ENCODE peak calls at places on chromosomes 12 and 14, in ten cellular contexts. X is WTC11, B is endothelial cell of umbilical vein, U is A549, S is choroid plexus epithelial cell, R is nephron progenitor cell, Y is AG09309, L is IMR-90, K is mesothelial cell of epicardium, M is endothelial cell. V is an unnamed sample.

GRCh38 chr14:101584049-101584859 is 23.0 kb downstream of the DIO3 start:
- DNase-seq in X (no peak), B (no peak), U (no peak), S (peak), R (no peak), Y (peak), L (no peak), K (no peak), M (no peak), V (no peak)

GRCh38 chr14:22420598-22421186 is 168.3 kb downstream of the DAD1 start:
- DNase-seq in X (no peak), B (no peak), U (no peak), S (peak), R (no peak), Y (no peak), L (no peak), K (no peak), M (no peak), V (no peak)

GRCh38 chr14:20376071-20376588 is 32.7 kb downstream of the PARP2 start:
- DNase-seq in X (no peak), B (no peak), U (no peak), S (no peak), R (no peak), Y (no peak), L (no peak), K (no peak), M (no peak), V (no peak)

GRCh38 chr14:25094171-25094907 is 44.4 kb upstream of the STXBP6 start:
- DNase-seq in X (no peak), B (no peak), U (no peak), S (no peak), R (no peak), Y (no peak), L (peak), K (no peak), M (no peak), V (no peak)

GRCh38 chr14:94748667-94749347 is 21.1 kb downstream of the GSC start:
- DNase-seq in X (peak), B (no peak), U (peak), S (peak), R (peak), Y (no peak), L (no peak), K (no peak), M (peak), V (peak)

GRCh38 chr12:102542816-102543448 is 62.6 kb upstream of the IGF1 start:
- DNase-seq in X (no peak), B (no peak), U (no peak), S (no peak), R (no peak), Y (no peak), L (peak), K (no peak), M (no peak), V (no peak)

GRCh38 chr14:79178719-79179118 is 1008.5 kb downstream of the NRXN3 start:
- DNase-seq in X (no peak), B (no peak), U (no peak), S (no peak), R (no peak), Y (no peak), L (no peak), K (no peak), M (no peak), V (no peak)

GRCh38 chr12:116002890-116003536 is 274.5 kb downstream of the MED13L start:
- DNase-seq in X (no peak), B (no peak), U (peak), S (peak), R (no peak), Y (no peak), L (peak), K (no peak), M (no peak), V (no peak)

DNA sequence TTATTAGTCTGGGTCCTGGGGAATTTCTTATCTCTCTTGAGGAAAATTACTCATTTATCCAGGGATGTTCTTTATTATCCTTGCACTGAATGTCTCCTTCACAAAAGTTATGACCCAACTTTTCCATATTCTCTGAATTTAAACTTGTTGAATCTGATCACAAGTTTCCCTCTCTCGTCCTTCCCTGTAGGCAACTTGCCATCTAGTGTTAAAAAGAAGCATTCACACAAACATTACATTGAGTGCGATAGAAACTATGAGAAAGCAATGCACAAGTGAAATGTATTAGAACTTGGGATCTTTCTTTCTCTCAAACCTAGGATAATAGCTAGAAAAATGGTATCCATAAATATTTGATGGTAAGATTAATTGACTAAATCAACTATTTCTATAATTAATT is 608.4 kb downstream of the FSCB start:
- DNase-seq in X (no peak), B (no peak), U (peak), S (no peak), R (no peak), Y (no peak), L (no peak), K (no peak), M (no peak), V (no peak)
- TF ChIP-seq CTCF in X (no peak), B (no peak), U (no peak), S (no peak), R (no peak), Y (no peak), L (no peak), K (no peak), M (no peak), V (peak)

DNA sequence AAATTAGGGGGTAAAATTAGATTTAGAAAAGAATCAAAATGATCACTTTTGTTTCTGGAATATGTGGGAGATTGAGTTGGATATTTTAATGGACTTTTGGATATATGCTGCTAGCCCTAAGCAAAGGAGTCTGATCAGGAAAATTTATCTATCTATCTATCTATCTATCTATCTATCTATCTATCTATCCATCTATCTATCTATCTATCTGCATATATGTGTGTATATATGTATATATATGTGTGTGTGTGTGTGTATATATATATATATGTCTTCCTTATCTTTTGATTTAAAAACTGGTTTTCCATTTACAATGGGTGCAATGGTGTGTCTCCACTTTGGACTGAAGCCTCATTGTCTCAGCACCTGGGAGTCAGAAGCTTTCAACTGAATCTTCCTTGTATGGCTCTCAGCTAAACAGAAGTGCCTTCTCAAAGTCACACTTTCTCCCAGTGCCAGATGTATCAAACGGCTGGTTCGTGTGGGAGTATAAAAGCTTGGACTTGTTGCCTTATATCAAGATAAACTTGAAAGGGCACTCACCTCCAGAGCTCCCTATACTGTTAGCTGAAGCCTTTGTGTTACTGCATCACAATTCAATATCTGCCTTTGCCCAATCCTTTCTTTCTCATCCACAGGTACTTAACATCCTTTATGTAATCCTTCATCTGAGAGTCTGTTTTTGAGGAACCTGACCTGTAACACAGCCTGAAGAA is 31.6 kb upstream of the CD69 start:
- DNase-seq in X (no peak), B (no peak), U (no peak), S (no peak), R (no peak), Y (no peak), L (no peak), K (no peak), M (no peak), V (no peak)
- TF ChIP-seq CTCF in X (no peak), B (no peak), U (no peak), S (no peak), R (no peak), Y (no peak), L (no peak), K (no peak), M (no peak), V (no peak)

DNA sequence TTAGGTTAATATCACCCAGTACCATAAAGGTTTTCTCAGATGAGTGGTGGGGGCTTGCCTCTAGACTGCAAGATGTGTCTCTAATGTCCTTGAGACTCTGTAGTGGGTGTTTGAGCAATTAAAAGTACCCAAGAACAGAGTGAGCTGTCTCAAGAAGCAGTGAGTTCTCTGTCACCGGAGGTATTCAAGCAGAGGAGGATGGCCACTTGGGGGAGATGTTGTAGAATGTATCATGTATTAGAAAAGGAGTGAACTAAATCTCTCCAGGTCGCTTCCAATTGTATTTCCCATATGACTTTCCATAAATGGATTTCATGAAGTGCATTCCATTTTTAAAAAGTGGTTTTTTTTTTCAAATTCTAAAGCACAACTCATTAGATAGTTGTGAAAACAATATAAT is 35.0 kb downstream of the SLC17A8 start:
- DNase-seq in X (no peak), B (no peak), U (peak), S (peak), R (no peak), Y (no peak), L (no peak), K (no peak), M (no peak), V (no peak)
- TF ChIP-seq CTCF in X (no peak), B (no peak), U (peak), S (peak), R (no peak), Y (peak), L (no peak), K (no peak), M (no peak), V (no peak)

DNA sequence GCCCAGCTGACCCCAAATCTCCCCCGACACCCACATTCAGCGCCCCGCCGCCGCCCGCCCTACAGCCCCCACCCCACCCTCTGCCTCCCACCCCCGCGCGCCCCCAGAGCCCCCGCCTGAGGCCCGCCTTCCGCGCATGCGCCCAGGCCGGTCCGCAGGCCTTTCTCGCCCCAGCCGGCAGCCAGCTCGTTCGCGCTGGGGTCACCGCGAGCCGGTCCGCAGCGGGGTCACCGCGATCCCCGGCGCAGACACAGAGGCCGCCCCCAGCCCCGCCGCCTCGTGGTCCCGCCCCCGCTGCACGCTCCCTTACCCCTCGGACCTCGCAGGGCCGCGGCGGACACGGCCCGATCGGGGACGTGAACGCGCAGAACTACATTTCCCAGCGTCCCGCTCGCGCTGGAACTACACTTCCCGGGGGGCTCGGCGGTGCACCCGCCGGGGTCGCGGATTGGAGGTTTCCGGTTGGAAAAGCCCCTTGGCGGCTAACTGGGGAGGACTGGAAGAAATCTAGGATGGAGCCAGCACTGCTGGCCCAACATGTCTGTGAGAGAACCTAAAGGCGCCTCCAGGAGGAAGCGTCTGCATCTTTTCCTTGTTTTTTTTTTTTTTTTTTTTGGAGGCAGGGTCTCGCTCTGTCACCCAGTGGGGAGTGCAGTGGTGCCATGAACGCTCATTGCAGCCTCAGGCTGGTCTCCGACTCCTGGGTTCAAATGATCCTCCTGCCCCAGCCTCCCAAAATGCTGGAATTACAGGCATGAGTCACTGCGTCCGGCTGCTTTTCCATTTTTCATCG is at the start of gene ZNF605:
- DNase-seq in X (peak), B (peak), U (peak), S (peak), R (peak), Y (peak), L (peak), K (peak), M (peak), V (peak)
- TF ChIP-seq CTCF in X (no peak), B (no peak), U (no peak), S (no peak), R (no peak), Y (no peak), L (no peak), K (no peak), M (no peak), V (peak)

DNA sequence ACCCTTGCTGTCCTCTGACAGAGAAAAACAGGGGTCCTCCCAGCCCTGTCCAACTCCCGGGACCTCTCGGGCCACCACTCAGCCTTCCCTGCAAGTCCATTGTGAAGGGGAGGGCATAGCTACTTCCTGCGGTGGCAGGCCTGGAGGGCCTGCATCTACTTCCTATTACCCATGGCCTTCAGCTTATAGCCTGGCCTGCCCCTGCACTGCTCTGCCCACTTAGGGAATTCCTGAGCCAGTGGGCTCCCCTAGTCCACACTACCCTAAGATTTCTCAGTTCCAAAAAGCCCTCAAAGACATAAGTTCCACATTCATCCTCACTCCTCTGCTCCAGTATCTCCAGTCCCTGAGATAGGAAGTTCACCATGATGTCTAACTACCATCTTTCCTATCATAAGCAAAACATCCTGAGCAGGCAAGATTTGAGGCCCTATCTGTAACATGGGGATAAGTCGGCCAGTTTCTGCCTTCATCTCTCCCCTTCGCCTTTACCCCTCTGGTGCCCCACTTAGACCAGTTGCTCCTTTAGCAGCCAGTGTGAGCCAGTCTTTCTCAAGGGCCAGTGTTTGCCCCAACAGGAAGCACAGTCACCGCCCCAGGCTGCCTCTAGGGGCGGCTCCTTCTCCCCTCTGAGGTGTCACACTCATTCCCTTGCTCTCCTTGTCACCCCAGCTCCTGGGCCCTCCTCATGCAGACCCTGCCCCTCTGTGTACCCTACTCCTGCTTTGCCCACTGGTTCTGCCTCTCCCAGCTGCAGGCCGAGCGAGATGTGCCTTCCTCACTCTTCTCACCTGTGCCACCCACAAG is 10.9 kb downstream of the HDAC7 start:
- DNase-seq in X (no peak), B (peak), U (no peak), S (no peak), R (no peak), Y (no peak), L (peak), K (no peak), M (no peak), V (no peak)
- TF ChIP-seq CTCF in X (no peak), B (peak), U (no peak), S (peak), R (no peak), Y (no peak), L (peak), K (no peak), M (no peak), V (peak)

GRCh38 chr12:87304406-87304805 is 724.8 kb downstream of the C12orf50 start:
- DNase-seq in X (no peak), B (no peak), U (peak), S (no peak), R (no peak), Y (no peak), L (no peak), K (no peak), M (no peak), V (no peak)
- TF ChIP-seq CTCF in X (no peak), B (no peak), U (no peak), S (no peak), R (no peak), Y (no peak), L (no peak), K (no peak), M (no peak), V (no peak)

GRCh38 chr12:77686760-77687159 is 143.9 kb upstream of the NAV3 start:
- DNase-seq in X (no peak), B (peak), U (no peak), S (peak), R (no peak), Y (no peak), L (peak), K (no peak), M (no peak), V (no peak)
- TF ChIP-seq CTCF in X (no peak), B (no peak), U (no peak), S (peak), R (no peak), Y (peak), L (peak), K (no peak), M (no peak), V (peak)

GRCh38 chr12:6866163-6866919 is 990 bp upstream of the TPI1 start:
- DNase-seq in X (peak), B (no peak), U (no peak), S (peak), R (peak), Y (no peak), L (no peak), K (no peak), M (no peak), V (no peak)

GRCh38 chr12:6866920-6867406 is 368 bp upstream of the TPI1 start:
- DNase-seq in X (peak), B (no peak), U (no peak), S (no peak), R (no peak), Y (no peak), L (no peak), K (peak), M (no peak), V (no peak)

GRCh38 chr12:6867407-6868210 is at the start of gene TPI1:
- DNase-seq in X (peak), B (peak), U (peak), S (peak), R (peak), Y (no peak), L (peak), K (peak), M (peak), V (peak)

GRCh38 chr12:6869049-6870021 is 2.0 kb downstream of the TPI1 start:
- DNase-seq in X (peak), B (peak), U (peak), S (peak), R (peak), Y (no peak), L (peak), K (peak), M (peak), V (peak)

DNA sequence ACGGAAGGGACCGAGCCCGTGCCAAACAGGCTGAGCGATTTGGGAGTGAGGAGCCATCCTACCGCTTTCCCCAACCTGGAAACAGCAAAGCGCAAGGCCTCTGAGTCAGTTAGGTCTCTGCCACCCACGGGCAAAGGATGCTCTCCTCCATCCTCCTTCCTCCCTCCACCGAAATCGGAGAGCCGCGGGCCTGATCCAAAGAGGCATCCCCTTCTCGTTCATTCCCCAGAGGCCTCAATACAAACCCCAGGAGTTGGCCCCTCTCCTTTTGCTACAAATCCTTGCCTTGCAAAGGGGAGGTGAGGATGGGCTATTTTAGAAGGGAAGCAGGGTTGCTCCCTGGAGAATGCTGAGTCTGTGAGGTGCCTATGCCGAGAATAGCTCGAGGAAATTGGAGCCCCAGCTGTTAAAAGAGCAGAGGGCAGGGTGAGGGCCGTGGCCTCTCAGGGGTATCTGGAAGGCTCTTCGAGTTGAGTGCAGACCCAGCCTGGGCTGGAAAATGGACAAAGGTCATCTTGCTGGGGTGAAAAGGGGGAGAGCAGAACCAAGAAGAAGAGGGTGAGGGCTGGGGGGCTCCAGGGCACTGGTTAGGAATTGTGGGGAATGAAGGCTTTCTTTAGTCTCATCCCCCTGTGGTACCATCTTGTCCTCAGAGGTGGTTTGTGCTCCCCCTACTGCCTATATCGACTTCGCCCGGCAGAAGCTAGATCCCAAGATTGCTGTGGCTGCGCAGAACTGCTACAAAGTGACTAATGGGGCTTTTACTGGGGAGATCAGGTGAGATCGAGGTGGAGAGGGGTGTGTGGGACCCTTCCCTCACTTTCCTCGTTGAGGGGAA is 1.1 kb downstream of the TPI1 start:
- DNase-seq in X (no peak), B (no peak), U (no peak), S (peak), R (no peak), Y (no peak), L (peak), K (no peak), M (no peak), V (no peak)
- TF ChIP-seq CTCF in X (no peak), B (peak), U (no peak), S (peak), R (no peak), Y (peak), L (peak), K (no peak), M (no peak), V (no peak)

GRCh38 chr14:99663716-99664635 is 19.0 kb downstream of the HHIPL1 start:
- DNase-seq in X (peak), B (no peak), U (no peak), S (no peak), R (peak), Y (no peak), L (no peak), K (no peak), M (no peak), V (peak)
- TF ChIP-seq CTCF in X (no peak), B (no peak), U (no peak), S (no peak), R (no peak), Y (no peak), L (no peak), K (no peak), M (no peak), V (no peak)